ENCODE peak calls at places on chromosome 21, in six cellular contexts. H, A, B, R, F and J are unnamed samples.

GRCh38 chr21:33968082-33968997 is 52.7 kb upstream of the ATP5PO start:
- DNase-seq in R (no peak), A (no peak), H (no peak), B (peak), F (no peak), J (no peak)

GRCh38 chr21:15809818-15810217 is 80.0 kb downstream of the USP25 start:
- DNase-seq in B (no peak), F (no peak), H (no peak), R (no peak), A (no peak), J (no peak)

GRCh38 chr21:26739189-26739588 is 106.0 kb downstream of the ADAMTS1 start:
- DNase-seq in A (no peak), R (no peak), H (no peak), F (no peak), B (no peak), J (no peak)

GRCh38 chr21:29633766-29634165 is 306.0 kb downstream of the GRIK1 start:
- DNase-seq in H (no peak), A (no peak), R (no peak), F (no peak), B (no peak), J (no peak)

GRCh38 chr21:31530918-31531705 is 128.4 kb upstream of the SOD1 start:
- DNase-seq in A (no peak), H (no peak), R (no peak), F (peak), B (no peak), J (no peak)

GRCh38 chr21:33266784-33267135 is 593 bp downstream of the IL10RB start:
- DNase-seq in A (no peak), H (no peak), B (peak), R (no peak), F (peak), J (no peak)

GRCh38 chr21:31948681-31949080 is 75.9 kb downstream of the HUNK start:
- DNase-seq in R (no peak), B (no peak), H (no peak), A (no peak), F (no peak), J (no peak)

GRCh38 chr21:28793043-28793442 is 199.6 kb downstream of the LTN1 start:
- DNase-seq in H (no peak), A (no peak), B (no peak), F (peak), R (no peak), J (no peak)

GRCh38 chr21:31213787-31214186 is 130.3 kb downstream of the TIAM1 start:
- DNase-seq in A (no peak), H (no peak), R (no peak), B (no peak), F (no peak), J (no peak)

GRCh38 chr21:41064325-41064724 is 103.6 kb upstream of the BACE2 start:
- DNase-seq in A (no peak), R (no peak), F (peak), H (no peak), B (no peak), J (no peak)

GRCh38 chr21:35075546-35075945 is 26.4 kb upstream of the RUNX1 start:
- DNase-seq in F (no peak), A (no peak), B (no peak), R (no peak), H (no peak), J (no peak)

GRCh38 chr21:18608226-18608625 is 204.6 kb upstream of the TMPRSS15 start:
- DNase-seq in R (no peak), F (no peak), H (no peak), A (no peak), B (no peak), J (no peak)

GRCh38 chr21:20272791-20273362 is 725.3 kb upstream of the NCAM2 start:
- DNase-seq in R (no peak), A (no peak), H (no peak), B (no peak), F (no peak), J (no peak)

GRCh38 chr21:41369105-41369914 is 7.5 kb downstream of the MX2 start:
- DNase-seq in H (no peak), A (no peak), B (no peak), R (peak), F (peak), J (no peak)

GRCh38 chr21:15192243-15192642 is 127.4 kb upstream of the NRIP1 start:
- DNase-seq in F (no peak), H (no peak), A (no peak), B (no peak), R (no peak), J (peak)

GRCh38 chr21:35234725-35235124 is 185.6 kb upstream of the RUNX1 start:
- DNase-seq in R (peak), H (no peak), B (no peak), F (no peak), A (no peak), J (no peak)

GRCh38 chr21:15057290-15057689 is 7.5 kb downstream of the NRIP1 start:
- DNase-seq in A (no peak), R (no peak), F (no peak), H (no peak), B (peak), J (no peak)

GRCh38 chr21:25790122-25790951 is 55.6 kb downstream of the GABPA start:
- DNase-seq in A (no peak), R (no peak), F (peak), B (peak), H (peak), J (peak)

GRCh38 chr21:24450119-24450518 is 1157.2 kb downstream of the MRPL39 start:
- DNase-seq in B (no peak), F (no peak), R (no peak), H (no peak), A (no peak), J (no peak)

GRCh38 chr21:20999567-21000169 is 1.5 kb downstream of the NCAM2 start:
- DNase-seq in H (no peak), R (no peak), F (peak), B (peak), A (no peak), J (peak)

GRCh38 chr21:29250642-29251041 is 48.1 kb upstream of the BACH1 start:
- DNase-seq in R (no peak), H (no peak), A (no peak), F (no peak), B (no peak), J (no peak)

GRCh38 chr21:29271927-29272333 is 26.8 kb upstream of the BACH1 start:
- DNase-seq in H (no peak), F (no peak), B (no peak), R (no peak), A (no peak), J (no peak)

GRCh38 chr21:30227633-30228404 is 11.9 kb upstream of the CLDN8 start:
- DNase-seq in B (peak), A (no peak), F (no peak), R (no peak), H (no peak), J (peak)

GRCh38 chr21:41289431-41289830 is 27.2 kb upstream of the FAM3B start:
- DNase-seq in B (no peak), F (no peak), R (no peak), A (no peak), H (peak), J (peak)

GRCh38 chr21:31135536-31136184 is 97.4 kb upstream of the KRTAP19-8 start:
- DNase-seq in A (no peak), R (no peak), F (no peak), B (no peak), H (no peak), J (no peak)

GRCh38 chr21:26961704-26962103 is 5.2 kb downstream of the ADAMTS5 start:
- DNase-seq in A (no peak), R (no peak), B (no peak), H (no peak), F (peak), J (no peak)

GRCh38 chr21:36419241-36419640 is 34.0 kb downstream of the CHAF1B start:
- DNase-seq in F (no peak), H (no peak), A (no peak), B (no peak), R (no peak), J (no peak)

GRCh38 chr21:29649370-29649963 is 290.3 kb downstream of the GRIK1 start:
- DNase-seq in R (no peak), H (no peak), B (peak), F (no peak), A (no peak), J (no peak)

GRCh38 chr21:33042812-33043211 is 17.1 kb downstream of the OLIG2 start:
- DNase-seq in B (no peak), A (no peak), F (no peak), R (no peak), H (peak), J (no peak)

GRCh38 chr21:32371913-32372314 is 20.9 kb downstream of the URB1 start:
- DNase-seq in F (no peak), R (no peak), H (no peak), A (no peak), B (no peak), J (no peak)

GRCh38 chr21:21111309-21111920 is 113.2 kb downstream of the NCAM2 start:
- DNase-seq in B (no peak), F (no peak), H (no peak), R (no peak), A (no peak), J (no peak)

GRCh38 chr21:44085491-44086321 is 21.5 kb upstream of the PWP2 start:
- DNase-seq in R (no peak), B (no peak), F (no peak), A (no peak), H (no peak), J (no peak)

GRCh38 chr21:31922881-31923280 is 50.1 kb downstream of the HUNK start:
- DNase-seq in B (no peak), A (no peak), F (no peak), R (no peak), H (no peak), J (no peak)

DNA sequence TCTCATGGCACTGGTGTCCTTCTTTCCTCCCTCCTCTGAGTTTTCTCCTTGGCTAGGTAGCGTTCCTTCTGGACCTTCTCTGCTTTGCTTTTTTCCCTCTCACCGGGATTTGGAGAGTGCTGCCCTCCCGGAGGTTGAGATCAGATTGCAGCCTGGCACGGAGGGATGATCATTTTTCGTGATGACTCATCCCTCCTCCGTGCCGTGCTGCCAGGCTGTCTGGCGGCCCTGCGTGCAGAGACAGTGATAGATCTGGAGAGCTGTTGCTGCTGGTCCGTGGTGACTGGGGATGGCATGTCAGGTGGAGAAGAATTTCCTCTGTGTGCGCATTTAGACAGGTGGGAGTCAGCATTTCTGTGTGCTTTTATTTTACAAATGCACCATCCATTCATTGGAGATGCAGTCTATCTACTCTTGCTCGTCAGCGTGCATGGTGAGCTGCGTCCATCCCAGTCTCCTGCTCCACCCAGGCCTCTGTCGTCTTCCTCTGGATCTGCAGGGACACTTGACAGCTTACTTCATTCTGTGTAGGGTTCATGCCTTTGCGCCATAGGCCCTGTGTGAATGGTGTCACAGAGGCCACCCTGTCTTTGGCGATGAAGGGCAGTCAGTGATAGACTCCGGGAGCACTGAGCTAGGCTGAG is 104.4 kb downstream of the PCBP3 start:
- DNase-seq in R (no peak), H (peak), F (peak), B (no peak), A (no peak), J (no peak)
- TF ChIP-seq JUND in R (no peak), H (peak), F (peak), B (no peak), A (peak), J (no peak)

DNA sequence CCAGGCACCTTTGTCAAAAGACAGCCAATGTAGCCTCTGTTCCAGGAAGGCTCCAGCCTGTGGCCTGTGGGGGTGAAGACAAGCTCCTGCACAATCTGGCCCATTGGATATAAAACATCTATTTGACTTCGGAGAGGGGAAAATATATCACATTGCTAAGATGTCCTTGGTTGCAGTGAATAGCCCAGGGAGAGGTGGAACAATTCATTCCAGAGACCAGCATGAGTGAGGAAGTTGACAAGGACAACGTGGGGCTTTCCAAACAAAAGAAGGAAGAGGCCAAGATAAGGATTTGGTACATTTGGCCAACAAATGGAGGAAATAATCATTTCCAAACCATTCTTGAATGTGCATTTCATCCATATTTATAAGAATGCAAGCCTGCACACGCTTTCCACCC is 187.0 kb downstream of the ETS2 start:
- DNase-seq in B (no peak), H (no peak), R (no peak), A (no peak), F (no peak), J (no peak)
- TF ChIP-seq JUND in B (no peak), H (no peak), R (no peak), A (no peak), F (no peak), J (no peak)

DNA sequence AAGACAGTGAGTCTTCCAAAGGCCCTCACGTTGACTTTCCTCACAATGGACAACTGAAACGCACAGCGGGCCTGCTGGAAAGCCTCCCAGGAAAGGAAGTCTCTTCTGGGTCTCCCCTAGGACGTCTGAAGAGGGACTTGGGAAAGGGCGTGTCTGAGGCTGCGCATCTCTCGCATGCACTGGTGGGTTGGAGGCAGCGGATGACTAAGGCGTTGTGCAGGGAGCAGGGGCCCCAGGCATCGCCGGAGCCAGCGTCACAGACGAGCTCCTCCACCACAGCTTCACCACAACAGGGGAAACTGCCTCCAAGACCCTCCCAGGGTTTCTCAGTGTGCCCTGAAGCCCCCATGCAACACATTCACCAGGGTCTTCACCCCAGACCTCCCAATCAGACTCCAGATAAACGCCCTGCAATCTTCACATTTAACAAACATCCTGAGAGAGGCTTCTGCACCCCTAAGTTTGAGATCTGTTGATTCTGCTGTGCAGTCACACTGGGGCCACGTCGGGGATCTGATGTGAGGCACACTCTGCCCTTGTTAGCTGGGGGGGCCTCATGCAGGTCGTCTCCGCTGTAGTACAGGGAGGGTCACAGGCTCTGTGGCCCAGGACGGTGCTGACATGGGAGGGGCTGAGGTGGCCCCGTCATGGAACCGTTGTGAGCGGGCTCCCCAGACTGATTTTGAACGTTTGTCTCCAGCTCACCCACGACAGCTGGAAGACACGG is 7.0 kb upstream of the TFF1 start:
- DNase-seq in R (no peak), H (no peak), B (peak), F (no peak), A (no peak), J (no peak)
- TF ChIP-seq JUND in R (no peak), H (no peak), B (no peak), F (no peak), A (no peak), J (no peak)

DNA sequence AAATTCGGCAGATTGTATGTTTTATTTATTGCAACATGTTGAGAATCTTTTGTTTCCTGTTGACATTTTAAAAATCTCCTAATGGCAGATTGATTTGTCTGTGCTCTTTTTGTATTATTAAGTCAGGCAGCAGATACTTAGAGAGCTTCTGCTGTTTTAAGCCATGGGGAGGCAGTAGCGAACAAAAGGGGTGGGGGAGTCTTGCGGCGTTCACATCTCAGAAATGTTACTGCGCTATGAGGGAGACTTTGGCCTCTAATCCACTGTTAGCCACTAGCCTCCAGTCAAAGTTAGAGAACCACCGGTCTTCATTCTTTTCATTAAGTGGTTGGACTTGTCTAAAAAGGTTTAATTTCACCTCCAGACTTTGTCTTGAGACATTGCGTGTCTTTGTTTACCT is 93.6 kb downstream of the DYRK1A start:
- DNase-seq in R (no peak), B (peak), A (no peak), H (no peak), F (no peak), J (no peak)
- TF ChIP-seq JUND in R (no peak), B (no peak), A (no peak), H (no peak), F (no peak), J (no peak)